ENCODE peak calls at places on chromosomes 11 and 22, in ten cellular contexts. Q, E, Z, D, A, T, U, L, R and N are unnamed samples.

GRCh38 chr11:68993546-68993945 is 12.8 kb upstream of the MRGPRD start:
- DNase-seq in Q (no peak), E (no peak), Z (no peak), D (no peak), A (no peak), T (no peak), U (no peak), L (no peak), R (no peak), N (no peak)

GRCh38 chr22:18067548-18068341 is 10.0 kb upstream of the PEX26 start:
- DNase-seq in Q (no peak), E (no peak), Z (no peak), D (no peak), A (no peak), T (no peak), U (peak), L (no peak), R (no peak), N (no peak)

GRCh38 chr11:97751405-97751804 is 1269.3 kb upstream of the CNTN5 start:
- DNase-seq in Q (no peak), E (no peak), Z (no peak), D (no peak), A (peak), T (no peak), U (no peak), L (no peak), R (no peak), N (no peak)

GRCh38 chr11:105466582-105467228 is 143.2 kb upstream of the GRIA4 start:
- DNase-seq in Q (peak), E (peak), Z (no peak), D (no peak), A (no peak), T (peak), U (no peak), L (peak), R (peak), N (peak)

GRCh38 chr11:77113382-77114088 is 10.9 kb downstream of the OMP start:
- DNase-seq in Q (no peak), E (peak), Z (no peak), D (no peak), A (peak), T (peak), U (peak), L (peak), R (no peak), N (peak)

GRCh38 chr11:3995949-3996554 is 98.5 kb upstream of the RRM1 start:
- DNase-seq in Q (no peak), E (peak), Z (no peak), D (no peak), A (no peak), T (peak), U (no peak), L (peak), R (peak), N (no peak)

GRCh38 chr11:94023856-94024255 is 2.7 kb downstream of the HEPHL1 start:
- DNase-seq in Q (no peak), E (no peak), Z (no peak), D (no peak), A (no peak), T (no peak), U (no peak), L (no peak), R (no peak), N (no peak)

GRCh38 chr22:29799217-29799680 is 32.1 kb downstream of the UQCR10 start:
- DNase-seq in Q (peak), E (peak), Z (peak), D (peak), A (peak), T (peak), U (no peak), L (peak), R (peak), N (peak)

GRCh38 chr11:12290477-12290922 is 86.9 kb upstream of the PARVA start:
- DNase-seq in Q (no peak), E (no peak), Z (no peak), D (no peak), A (no peak), T (no peak), U (no peak), L (no peak), R (no peak), N (no peak)

GRCh38 chr11:12287374-12288211 is 89.8 kb upstream of the PARVA start:
- DNase-seq in Q (peak), E (peak), Z (no peak), D (peak), A (no peak), T (peak), U (peak), L (peak), R (peak), N (peak)

GRCh38 chr11:12289667-12290476 is 87.5 kb upstream of the PARVA start:
- DNase-seq in Q (no peak), E (no peak), Z (no peak), D (no peak), A (no peak), T (no peak), U (no peak), L (no peak), R (no peak), N (no peak)

GRCh38 chr11:12288212-12288933 is 89.0 kb upstream of the PARVA start:
- DNase-seq in Q (peak), E (peak), Z (no peak), D (peak), A (no peak), T (peak), U (peak), L (peak), R (peak), N (peak)

DNA sequence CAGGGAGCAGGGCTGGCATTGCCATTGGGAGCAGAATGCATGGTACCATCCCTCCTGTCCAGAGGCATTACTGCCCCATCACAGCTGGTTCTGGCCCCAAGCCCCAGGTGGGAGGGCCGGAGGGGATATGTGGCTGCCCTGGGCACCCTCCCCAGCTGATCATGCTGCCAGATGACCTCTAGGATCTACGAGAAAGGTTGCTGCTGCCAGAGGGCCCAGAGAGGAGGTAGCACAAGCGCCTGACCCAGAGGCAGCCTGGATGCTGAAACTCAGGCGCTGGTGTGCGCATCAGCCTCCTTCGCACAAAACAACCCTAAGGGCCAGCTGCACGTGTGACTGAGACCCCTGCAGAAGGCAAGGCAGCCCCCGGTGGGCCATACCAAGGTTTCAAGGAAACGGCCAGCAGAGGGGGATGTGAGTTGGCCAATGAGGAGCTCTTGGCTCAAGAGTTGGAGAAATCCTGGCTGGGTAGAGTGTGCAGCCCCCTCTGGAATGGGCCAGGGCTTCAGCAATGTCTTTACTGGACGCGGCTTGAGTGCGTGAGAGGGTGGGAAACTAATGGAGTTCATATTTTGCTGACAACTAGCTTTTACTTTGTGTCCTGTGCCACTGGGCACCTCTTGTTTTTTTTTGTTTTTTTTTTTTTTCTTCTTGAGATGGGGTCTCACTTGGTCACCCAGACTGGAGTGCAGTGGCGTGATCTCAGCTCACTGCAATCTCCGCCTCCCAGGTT is 88.3 kb upstream of the PARVA start:
- DNase-seq in Q (no peak), E (no peak), Z (no peak), D (no peak), A (no peak), T (no peak), U (no peak), L (no peak), R (no peak), N (no peak)
- TF ChIP-seq CTCF in Q (no peak), E (no peak), Z (no peak), D (no peak), A (no peak), T (no peak), U (no peak), L (no peak), R (no peak), N (peak)

DNA sequence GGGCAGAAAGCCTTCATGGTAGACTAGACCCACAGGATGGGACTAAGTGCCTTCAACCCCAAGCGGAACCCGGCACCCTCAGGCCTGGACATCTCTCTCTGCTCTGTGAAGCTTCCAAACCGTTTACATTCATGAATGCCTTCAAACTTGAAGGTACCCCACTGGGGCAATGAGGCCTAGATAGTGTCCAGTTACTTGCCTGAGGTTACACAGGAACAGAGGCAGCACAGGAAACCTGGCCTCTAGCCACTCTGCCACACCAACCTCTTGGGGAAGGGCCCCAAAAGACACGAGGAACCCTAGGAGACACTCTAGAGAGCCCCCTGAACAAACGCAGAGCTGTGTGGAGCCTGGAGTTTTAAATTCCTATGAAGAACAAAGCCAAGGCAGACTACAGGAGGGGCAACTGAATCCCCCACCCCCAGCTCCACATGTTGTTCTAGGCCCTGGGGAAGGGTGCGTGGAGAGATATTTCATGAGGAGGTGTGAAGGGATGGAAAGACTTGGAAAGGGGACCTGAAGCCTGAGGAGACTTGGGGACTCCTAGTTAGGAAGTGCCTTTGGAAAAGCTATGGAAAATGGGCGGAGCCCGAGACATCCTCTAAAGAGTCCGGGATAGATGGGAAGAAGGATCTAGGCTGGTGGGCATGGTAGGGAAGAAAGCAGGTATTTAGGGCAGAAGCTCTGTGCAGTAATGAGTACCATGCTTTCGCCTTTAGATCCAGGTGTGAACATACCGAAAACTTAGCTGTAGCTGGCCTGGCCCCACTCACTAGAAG is 14.8 kb upstream of the CYP2R1 start:
- DNase-seq in Q (no peak), E (no peak), Z (no peak), D (no peak), A (no peak), T (no peak), U (no peak), L (no peak), R (no peak), N (no peak)
- H3K4me3 ChIP-seq in Q (peak), E (no peak), Z (no peak), D (no peak), A (no peak), T (no peak), U (no peak), L (no peak), R (no peak), N (no peak)

GRCh38 chr22:39610246-39610645 is 39.7 kb downstream of the CACNA1I start:
- DNase-seq in Q (no peak), E (no peak), Z (no peak), D (no peak), A (peak), T (no peak), U (no peak), L (no peak), R (no peak), N (no peak)

GRCh38 chr22:39611360-39611759 is 40.8 kb downstream of the CACNA1I start:
- DNase-seq in Q (no peak), E (no peak), Z (no peak), D (no peak), A (no peak), T (no peak), U (no peak), L (no peak), R (no peak), N (no peak)

GRCh38 chr22:39610766-39611165 is 40.2 kb downstream of the CACNA1I start:
- DNase-seq in Q (no peak), E (no peak), Z (no peak), D (no peak), A (peak), T (no peak), U (no peak), L (no peak), R (no peak), N (no peak)

GRCh38 chr22:39603345-39603744 is 32.8 kb downstream of the CACNA1I start:
- DNase-seq in Q (no peak), E (no peak), Z (no peak), D (no peak), A (no peak), T (no peak), U (no peak), L (no peak), R (no peak), N (no peak)

GRCh38 chr22:39607093-39607492 is 36.5 kb downstream of the CACNA1I start:
- DNase-seq in Q (no peak), E (no peak), Z (no peak), D (no peak), A (peak), T (no peak), U (no peak), L (no peak), R (no peak), N (peak)
- TF ChIP-seq CTCF in Q (no peak), E (no peak), Z (no peak), D (no peak), A (no peak), T (no peak), U (no peak), L (no peak), R (no peak), N (no peak)

GRCh38 chr22:48760481-48761238 is 1067.0 kb downstream of the BRD1 start:
- DNase-seq in Q (no peak), E (no peak), Z (no peak), D (peak), A (no peak), T (no peak), U (peak), L (no peak), R (no peak), N (no peak)
- H3K4me3 ChIP-seq in Q (no peak), E (no peak), Z (no peak), D (no peak), A (no peak), T (no peak), U (no peak), L (no peak), R (no peak), N (no peak)

GRCh38 chr11:46066335-46066734 is 54.9 kb downstream of the PHF21A start:
- DNase-seq in Q (no peak), E (no peak), Z (no peak), D (no peak), A (no peak), T (no peak), U (no peak), L (peak), R (no peak), N (no peak)
- TF ChIP-seq CTCF in Q (no peak), E (no peak), Z (no peak), D (no peak), A (no peak), T (no peak), U (no peak), L (no peak), R (no peak), N (no peak)

DNA sequence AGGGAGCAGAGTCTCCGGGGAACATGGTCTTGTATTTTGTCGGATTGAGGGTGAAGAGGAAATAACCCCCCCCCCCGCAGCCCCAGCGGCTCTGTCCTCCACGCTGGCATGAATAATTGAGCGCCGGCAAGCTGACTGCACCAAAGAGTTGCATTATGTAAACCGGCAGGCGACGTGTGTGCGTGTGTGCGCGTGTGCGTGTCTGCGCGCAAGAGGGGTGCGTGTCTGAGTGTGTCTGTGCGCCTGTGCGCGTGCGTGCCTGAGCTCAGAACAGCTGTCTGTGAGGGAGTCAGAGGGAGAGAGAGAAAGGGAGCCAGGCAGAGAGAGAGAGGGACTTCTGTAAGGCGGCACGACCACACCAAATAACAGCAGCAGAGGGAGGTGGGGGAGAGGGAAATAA is 94.4 kb downstream of the SCN3B start:
- DNase-seq in Q (no peak), E (peak), Z (no peak), D (peak), A (no peak), T (peak), U (no peak), L (no peak), R (peak), N (peak)
- H3K4me3 ChIP-seq in Q (no peak), E (peak), Z (peak), D (peak), A (peak), T (peak), U (no peak), L (no peak), R (peak), N (peak)

DNA sequence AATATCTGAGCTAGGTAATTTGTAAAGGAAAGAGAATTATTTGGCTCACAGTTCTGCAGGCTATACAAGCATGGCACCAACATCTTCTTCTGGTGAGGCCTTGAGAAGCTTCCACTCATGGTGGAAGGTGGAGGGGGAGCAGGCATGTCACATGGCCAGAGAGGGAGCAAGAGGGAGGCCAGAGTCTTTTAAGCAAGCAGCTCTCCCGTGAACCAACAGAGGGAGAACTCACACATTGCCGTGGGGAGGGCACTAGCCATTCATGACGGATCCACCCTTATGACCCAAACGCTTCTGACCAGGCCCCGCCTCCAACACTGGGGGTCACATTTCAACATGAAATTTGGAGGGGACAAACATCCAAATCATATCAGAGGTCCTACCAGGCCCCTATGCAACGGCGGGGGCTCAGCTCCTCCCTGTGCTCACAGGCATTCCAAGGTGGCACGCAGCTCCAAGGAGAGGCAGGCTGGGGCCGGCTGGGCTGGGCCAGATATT is 4.6 kb downstream of the C11orf96 start:
- DNase-seq in Q (peak), E (peak), Z (no peak), D (peak), A (no peak), T (peak), U (peak), L (no peak), R (no peak), N (peak)
- TF ChIP-seq CTCF in Q (peak), E (peak), Z (peak), D (peak), A (no peak), T (peak), U (peak), L (no peak), R (peak), N (peak)

GRCh38 chr11:64870893-64871849 is 7.2 kb downstream of the EHD1 start:
- DNase-seq in Q (no peak), E (no peak), Z (no peak), D (no peak), A (peak), T (no peak), U (no peak), L (no peak), R (no peak), N (no peak)

GRCh38 chr11:64867748-64868462 is 10.5 kb downstream of the EHD1 start:
- DNase-seq in Q (no peak), E (no peak), Z (no peak), D (no peak), A (no peak), T (no peak), U (no peak), L (peak), R (no peak), N (no peak)

GRCh38 chr11:64868904-64869570 is 9.4 kb downstream of the EHD1 start:
- DNase-seq in Q (no peak), E (peak), Z (no peak), D (no peak), A (peak), T (peak), U (no peak), L (peak), R (peak), N (peak)

GRCh38 chr11:64869571-64870175 is 8.7 kb downstream of the EHD1 start:
- DNase-seq in Q (peak), E (no peak), Z (no peak), D (no peak), A (no peak), T (no peak), U (peak), L (no peak), R (no peak), N (no peak)

DNA sequence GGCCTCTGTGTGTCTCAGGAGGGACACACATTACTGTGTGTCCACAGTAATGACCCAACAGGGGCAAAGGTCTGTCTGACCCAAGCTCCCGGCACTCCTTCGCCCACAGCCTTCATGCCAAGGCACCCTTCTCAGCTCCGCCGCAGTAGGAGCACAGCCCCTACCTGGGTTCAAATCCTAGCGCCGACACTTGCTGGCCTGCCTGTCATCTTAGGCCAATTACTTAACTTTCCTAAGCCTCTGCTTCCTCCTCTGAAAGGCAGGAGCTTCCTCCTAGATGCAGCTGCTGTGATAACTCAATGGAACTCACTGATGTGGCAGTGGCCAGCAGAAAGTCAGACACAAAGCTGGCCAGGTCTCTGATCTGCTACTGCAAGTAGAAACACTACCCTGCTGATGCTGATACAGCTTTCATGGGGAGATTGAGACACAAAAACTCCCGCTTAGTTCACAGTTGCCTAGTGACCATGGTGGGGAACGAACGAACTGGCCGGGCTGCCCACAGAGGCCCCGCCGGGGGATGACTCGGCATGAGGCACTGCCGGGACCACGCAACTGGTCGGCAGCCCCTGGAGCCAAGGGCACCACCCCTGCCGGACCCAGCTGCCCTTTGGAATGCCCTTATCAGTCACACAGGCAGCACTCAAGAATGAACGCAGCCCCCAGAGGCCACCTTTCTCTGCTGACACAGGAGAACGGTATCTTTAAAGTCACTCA is 8.1 kb downstream of the EHD1 start:
- DNase-seq in Q (peak), E (peak), Z (no peak), D (peak), A (peak), T (peak), U (peak), L (peak), R (peak), N (peak)
- H3K4me3 ChIP-seq in Q (peak), E (no peak), Z (peak), D (peak), A (peak), T (no peak), U (no peak), L (no peak), R (peak), N (no peak)